ENCODE peak calls at places on chromosomes 4 and X, in seven cellular contexts. One of them, this sample, is unnamed.

GRCh38 chrX:53188763-53189162 is 36.2 kb downstream of the KDM5C start:
- DNase-seq in uterus: no peak
- DNase-seq in astrocyte: no peak
- DNase-seq in heart left ventricle: no peak
- DNase-seq in heart right ventricle: no peak
- DNase-seq in right lobe of liver: no peak
- DNase-seq in neural progenitor cell: no peak
- DNase-seq in this sample: no peak

GRCh38 chrX:20320461-20321159 is 53.9 kb upstream of the RPS6KA3 start:
- DNase-seq in astrocyte: no peak
- DNase-seq in heart right ventricle: no peak
- DNase-seq in neural progenitor cell: no peak
- DNase-seq in heart left ventricle: peak; percentile 44
- DNase-seq in right lobe of liver: no peak
- DNase-seq in uterus: no peak
- DNase-seq in this sample: no peak

GRCh38 chrX:43958529-43958928 is 14.7 kb downstream of the NDP start:
- DNase-seq in heart right ventricle: no peak
- DNase-seq in uterus: no peak
- DNase-seq in neural progenitor cell: peak; percentile 74
- DNase-seq in right lobe of liver: no peak
- DNase-seq in astrocyte: peak; percentile 74
- DNase-seq in heart left ventricle: no peak
- DNase-seq in this sample: peak; percentile 54

GRCh38 chrX:17525266-17525665 is 150.3 kb downstream of the NHS start:
- DNase-seq in right lobe of liver: no peak
- DNase-seq in neural progenitor cell: no peak
- DNase-seq in heart right ventricle: no peak
- DNase-seq in uterus: no peak
- DNase-seq in heart left ventricle: no peak
- DNase-seq in astrocyte: peak; percentile 29
- DNase-seq in this sample: no peak

GRCh38 chr4:68732653-68733466 is 62.4 kb upstream of the UGT2B15 start:
- DNase-seq in uterus: no peak
- DNase-seq in astrocyte: no peak
- DNase-seq in right lobe of liver: peak; percentile 53
- DNase-seq in neural progenitor cell: peak; percentile 13
- DNase-seq in heart left ventricle: no peak
- DNase-seq in heart right ventricle: no peak
- DNase-seq in this sample: no peak

GRCh38 chr4:24956091-24956490 is 43.2 kb upstream of the CCDC149 start:
- DNase-seq in uterus: no peak
- DNase-seq in astrocyte: no peak
- DNase-seq in heart right ventricle: no peak
- DNase-seq in right lobe of liver: no peak
- DNase-seq in neural progenitor cell: no peak
- DNase-seq in heart left ventricle: no peak
- DNase-seq in this sample: no peak

GRCh38 chrX:73812256-73812655 is 249.3 kb downstream of the CHIC1 start:
- DNase-seq in uterus: no peak
- DNase-seq in heart right ventricle: no peak
- DNase-seq in astrocyte: no peak
- DNase-seq in heart left ventricle: no peak
- DNase-seq in neural progenitor cell: no peak
- DNase-seq in right lobe of liver: no peak
- DNase-seq in this sample: no peak

GRCh38 chrX:18129694-18130093 is 91.0 kb downstream of the BEND2 start:
- DNase-seq in heart right ventricle: no peak
- DNase-seq in heart left ventricle: no peak
- DNase-seq in uterus: no peak
- DNase-seq in astrocyte: no peak
- DNase-seq in right lobe of liver: no peak
- DNase-seq in neural progenitor cell: no peak
- DNase-seq in this sample: no peak

GRCh38 chr4:189048119-189048518 is 892.6 kb upstream of the FRG1 start:
- DNase-seq in right lobe of liver: no peak
- DNase-seq in astrocyte: no peak
- DNase-seq in heart left ventricle: no peak
- DNase-seq in uterus: no peak
- DNase-seq in neural progenitor cell: no peak
- DNase-seq in heart right ventricle: no peak
- DNase-seq in this sample: no peak

GRCh38 chrX:6694977-6695376 is 160.1 kb upstream of the VCX3A start:
- DNase-seq in heart left ventricle: no peak
- DNase-seq in right lobe of liver: no peak
- DNase-seq in astrocyte: no peak
- DNase-seq in heart right ventricle: no peak
- DNase-seq in uterus: no peak
- DNase-seq in neural progenitor cell: no peak
- DNase-seq in this sample: no peak

GRCh38 chr4:130705023-130705422 is 1609.1 kb downstream of the C4orf33 start:
- DNase-seq in astrocyte: no peak
- DNase-seq in neural progenitor cell: no peak
- DNase-seq in uterus: no peak
- DNase-seq in heart right ventricle: no peak
- DNase-seq in heart left ventricle: no peak
- DNase-seq in right lobe of liver: no peak
- DNase-seq in this sample: peak; percentile 8

GRCh38 chr4:117400039-117400835 is 314.9 kb upstream of the TRAM1L1 start:
- DNase-seq in heart right ventricle: no peak
- DNase-seq in neural progenitor cell: no peak
- DNase-seq in right lobe of liver: no peak
- DNase-seq in astrocyte: peak; percentile 89
- DNase-seq in uterus: no peak
- DNase-seq in heart left ventricle: no peak
- DNase-seq in this sample: peak; percentile 43

GRCh38 chr4:148893095-148893494 is 450.9 kb upstream of the NR3C2 start:
- DNase-seq in right lobe of liver: no peak
- DNase-seq in heart left ventricle: no peak
- DNase-seq in uterus: no peak
- DNase-seq in heart right ventricle: no peak
- DNase-seq in neural progenitor cell: no peak
- DNase-seq in astrocyte: no peak
- DNase-seq in this sample: no peak

GRCh38 chr4:47839259-47839658 is 1.4 kb upstream of the CORIN start:
- DNase-seq in heart right ventricle: no peak
- DNase-seq in uterus: peak; percentile 18
- DNase-seq in right lobe of liver: no peak
- DNase-seq in astrocyte: no peak
- DNase-seq in neural progenitor cell: no peak
- DNase-seq in heart left ventricle: no peak
- DNase-seq in this sample: no peak

GRCh38 chr4:125140966-125141495 is 173.7 kb upstream of the FAT4 start:
- DNase-seq in right lobe of liver: no peak
- DNase-seq in astrocyte: peak; percentile 36
- DNase-seq in neural progenitor cell: no peak
- DNase-seq in uterus: no peak
- DNase-seq in heart left ventricle: no peak
- DNase-seq in heart right ventricle: no peak
- DNase-seq in this sample: peak; percentile 22

GRCh38 chr4:168636506-168637176 is 139.8 kb downstream of the PALLD start:
- DNase-seq in heart left ventricle: no peak
- DNase-seq in right lobe of liver: no peak
- DNase-seq in neural progenitor cell: no peak
- DNase-seq in astrocyte: peak; percentile 88
- DNase-seq in heart right ventricle: no peak
- DNase-seq in uterus: no peak
- DNase-seq in this sample: no peak

GRCh38 chr4:154189346-154189745 is 302.3 kb downstream of the DCHS2 start:
- DNase-seq in astrocyte: no peak
- DNase-seq in uterus: no peak
- DNase-seq in heart left ventricle: no peak
- DNase-seq in neural progenitor cell: no peak
- DNase-seq in heart right ventricle: no peak
- DNase-seq in right lobe of liver: no peak
- DNase-seq in this sample: no peak

GRCh38 chrX:138885886-138886285 is 174.4 kb upstream of the FGF13 start:
- DNase-seq in astrocyte: peak; percentile 71
- DNase-seq in uterus: no peak
- DNase-seq in heart right ventricle: no peak
- DNase-seq in right lobe of liver: no peak
- DNase-seq in heart left ventricle: no peak
- DNase-seq in neural progenitor cell: no peak
- DNase-seq in this sample: no peak

GRCh38 chrX:65697915-65698796 is 30.7 kb downstream of the MSN start:
- DNase-seq in heart right ventricle: peak; percentile 35
- DNase-seq in astrocyte: peak; percentile 27
- DNase-seq in neural progenitor cell: no peak
- DNase-seq in uterus: no peak
- DNase-seq in right lobe of liver: peak; percentile 55
- DNase-seq in heart left ventricle: peak; percentile 69
- DNase-seq in this sample: no peak

GRCh38 chrX:103779156-103779555 is 2.5 kb downstream of the PLP1 start:
- DNase-seq in neural progenitor cell: peak; percentile 26
- DNase-seq in heart right ventricle: no peak
- DNase-seq in right lobe of liver: no peak
- DNase-seq in uterus: no peak
- DNase-seq in heart left ventricle: no peak
- DNase-seq in astrocyte: peak; percentile 20
- DNase-seq in this sample: no peak

GRCh38 chr4:2261110-2261852 is 628 bp downstream of the MXD4 start:
- DNase-seq in astrocyte: peak; percentile 8
- DNase-seq in uterus: peak; percentile 51
- DNase-seq in heart right ventricle: peak; percentile 58
- DNase-seq in neural progenitor cell: peak; percentile 74
- DNase-seq in right lobe of liver: peak; percentile 68
- DNase-seq in heart left ventricle: peak; percentile 81
- DNase-seq in this sample: peak; percentile 24

GRCh38 chr4:141133146-141134006 is at the start of gene RNF150:
- DNase-seq in neural progenitor cell: peak; percentile 89
- DNase-seq in heart left ventricle: peak; percentile 84
- DNase-seq in right lobe of liver: peak; percentile 66
- DNase-seq in astrocyte: peak; percentile 92
- DNase-seq in heart right ventricle: peak; percentile 71
- DNase-seq in uterus: peak; percentile 83
- DNase-seq in this sample: peak; percentile 69

GRCh38 chrX:139932901-139933796 is at the start of gene ATP11C:
- DNase-seq in neural progenitor cell: peak; percentile 88
- DNase-seq in heart right ventricle: peak; percentile 82
- DNase-seq in astrocyte: peak; percentile 67
- DNase-seq in right lobe of liver: peak; percentile 84
- DNase-seq in uterus: peak; percentile 83
- DNase-seq in heart left ventricle: peak; percentile 87
- DNase-seq in this sample: peak; percentile 83

GRCh38 chr4:185138161-185138560 is 4.9 kb upstream of the SLC25A4 start:
- DNase-seq in heart left ventricle: no peak
- DNase-seq in right lobe of liver: no peak
- DNase-seq in neural progenitor cell: no peak
- DNase-seq in astrocyte: no peak
- DNase-seq in heart right ventricle: no peak
- DNase-seq in uterus: no peak
- DNase-seq in this sample: no peak

GRCh38 chr4:97370581-97370980 is 772.7 kb downstream of the STPG2 start:
- DNase-seq in heart right ventricle: no peak
- DNase-seq in astrocyte: peak; percentile 54
- DNase-seq in right lobe of liver: no peak
- DNase-seq in heart left ventricle: no peak
- DNase-seq in uterus: no peak
- DNase-seq in neural progenitor cell: no peak
- DNase-seq in this sample: no peak

GRCh38 chrX:22087158-22087557 is 55.0 kb downstream of the PHEX start:
- DNase-seq in heart right ventricle: no peak
- DNase-seq in neural progenitor cell: no peak
- DNase-seq in right lobe of liver: no peak
- DNase-seq in heart left ventricle: no peak
- DNase-seq in astrocyte: no peak
- DNase-seq in uterus: no peak
- DNase-seq in this sample: no peak

GRCh38 chrX:22078117-22078516 is 46.0 kb downstream of the PHEX start:
- DNase-seq in astrocyte: no peak
- DNase-seq in uterus: no peak
- DNase-seq in heart right ventricle: no peak
- DNase-seq in heart left ventricle: no peak
- DNase-seq in right lobe of liver: no peak
- DNase-seq in neural progenitor cell: no peak
- DNase-seq in this sample: no peak

GRCh38 chrX:22085969-22086368 is 53.8 kb downstream of the PHEX start:
- DNase-seq in astrocyte: no peak
- DNase-seq in heart left ventricle: no peak
- DNase-seq in neural progenitor cell: no peak
- DNase-seq in uterus: no peak
- DNase-seq in heart right ventricle: no peak
- DNase-seq in right lobe of liver: no peak
- DNase-seq in this sample: no peak

GRCh38 chrX:22081475-22082092 is 49.5 kb downstream of the PHEX start:
- DNase-seq in heart right ventricle: peak; percentile 18
- DNase-seq in uterus: peak; percentile 47
- DNase-seq in right lobe of liver: peak; percentile 51
- DNase-seq in astrocyte: peak; percentile 16
- DNase-seq in neural progenitor cell: peak; percentile 67
- DNase-seq in heart left ventricle: peak; percentile 46
- DNase-seq in this sample: no peak
- TF ChIP-seq CTCF in heart right ventricle: peak; percentile 59
- TF ChIP-seq CTCF in uterus: peak; percentile 47
- TF ChIP-seq CTCF in right lobe of liver: peak; percentile 61
- TF ChIP-seq CTCF in astrocyte: peak; percentile 55
- TF ChIP-seq CTCF in neural progenitor cell: peak; percentile 74
- TF ChIP-seq CTCF in heart left ventricle: peak; percentile 64
- TF ChIP-seq CTCF in this sample: peak; percentile 17

GRCh38 chr4:107719927-107720722 is at the start of gene PAPSS1:
- DNase-seq in heart left ventricle: peak; percentile 97
- DNase-seq in astrocyte: peak; percentile 91
- DNase-seq in neural progenitor cell: peak; percentile 99
- DNase-seq in heart right ventricle: peak; percentile 97
- DNase-seq in right lobe of liver: peak; percentile 99
- DNase-seq in uterus: peak; percentile 98
- DNase-seq in this sample: peak; percentile 94
- H3K27ac ChIP-seq in heart left ventricle: peak within 1 kb of the TSS; percentile 88
- H3K27ac ChIP-seq in astrocyte: peak within 1 kb of the TSS; percentile 62
- H3K27ac ChIP-seq in neural progenitor cell: peak within 1 kb of the TSS; percentile 67
- H3K27ac ChIP-seq in heart right ventricle: peak within 1 kb of the TSS; percentile 90
- H3K27ac ChIP-seq in right lobe of liver: peak within 1 kb of the TSS; percentile 86
- H3K27ac ChIP-seq in uterus: peak within 1 kb of the TSS; percentile 94
- H3K27ac ChIP-seq in this sample: peak within 1 kb of the TSS; percentile 90

GRCh38 chr4:180057198-180057821 is 2185.9 kb upstream of the TENM3 start:
- DNase-seq in heart left ventricle: no peak
- DNase-seq in astrocyte: no peak
- DNase-seq in uterus: no peak
- DNase-seq in right lobe of liver: no peak
- DNase-seq in neural progenitor cell: peak; percentile 39
- DNase-seq in heart right ventricle: no peak
- DNase-seq in this sample: no peak
- TF ChIP-seq CTCF in heart left ventricle: no peak
- TF ChIP-seq CTCF in astrocyte: no peak
- TF ChIP-seq CTCF in uterus: no peak
- TF ChIP-seq CTCF in right lobe of liver: no peak
- TF ChIP-seq CTCF in neural progenitor cell: peak; percentile 65
- TF ChIP-seq CTCF in heart right ventricle: no peak
- TF ChIP-seq CTCF in this sample: peak; percentile 22

DNA sequence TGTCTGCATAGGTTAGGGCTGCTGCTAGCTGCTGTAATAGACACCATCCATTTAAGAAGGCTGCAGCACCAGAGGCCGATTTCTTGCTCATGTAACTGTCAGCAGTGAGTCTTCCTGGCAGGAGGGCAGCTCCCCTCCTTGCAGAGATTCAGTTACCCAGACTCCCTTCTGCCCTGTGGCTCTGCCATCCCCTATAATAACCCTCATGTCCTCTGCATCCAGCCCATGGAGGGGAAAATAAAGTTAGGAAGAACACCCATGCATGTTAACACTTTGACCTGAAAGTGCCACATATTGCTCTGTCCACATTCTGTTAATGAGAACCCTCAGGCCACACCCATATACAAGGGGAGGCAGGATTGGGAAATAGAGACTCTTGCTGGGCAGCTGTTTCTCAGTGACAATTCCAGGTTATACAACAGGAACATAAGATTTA is 5.4 kb downstream of the STBD1 start:
- DNase-seq in neural progenitor cell: no peak
- DNase-seq in heart right ventricle: no peak
- DNase-seq in right lobe of liver: peak; percentile 83
- DNase-seq in heart left ventricle: no peak
- DNase-seq in uterus: no peak
- DNase-seq in astrocyte: no peak
- DNase-seq in this sample: no peak
- H3K27ac ChIP-seq in neural progenitor cell: no peak overlapping the region
- H3K27ac ChIP-seq in heart right ventricle: no peak overlapping the region
- H3K27ac ChIP-seq in right lobe of liver: peak overlapping the region; percentile 99
- H3K27ac ChIP-seq in heart left ventricle: no peak overlapping the region
- H3K27ac ChIP-seq in uterus: no peak overlapping the region
- H3K27ac ChIP-seq in astrocyte: no peak overlapping the region
- H3K27ac ChIP-seq in this sample: no peak overlapping the region